ENCODE peak calls at places on chromosomes 7 and 10, in four cellular contexts. P, R, H and Z are unnamed samples.

GRCh38 chr10:5517546-5517945 is 7.2 kb upstream of the CALML3 start:
- DNase-seq in H (no peak), R (no peak), P (no peak), Z (no peak)

GRCh38 chr10:14605231-14605925 is 169.3 kb downstream of the FAM107B start:
- DNase-seq in R (no peak), P (peak), H (no peak), Z (no peak)

GRCh38 chr7:100489824-100490223 is 6.1 kb downstream of the NYAP1 start:
- DNase-seq in R (peak), P (peak), H (peak), Z (peak)

GRCh38 chr10:5293691-5294550 is 70.8 kb upstream of the UCN3 start:
- DNase-seq in R (peak), H (no peak), P (no peak), Z (peak)

GRCh38 chr10:83165164-83165563 is 974.1 kb upstream of the GHITM start:
- DNase-seq in H (no peak), R (no peak), P (no peak), Z (no peak)

GRCh38 chr10:8405551-8405950 is 351.1 kb downstream of the GATA3 start:
- DNase-seq in H (no peak), P (no peak), R (no peak), Z (no peak)

GRCh38 chr10:62528441-62528840 is 154.3 kb downstream of the ZNF365 start:
- DNase-seq in P (no peak), H (no peak), R (no peak), Z (no peak)

GRCh38 chr7:39703143-39703542 is 79.8 kb downstream of the RALA start:
- DNase-seq in R (no peak), H (no peak), P (no peak), Z (no peak)

GRCh38 chr10:126670886-126671285 is 393 bp upstream of the C10orf90 start:
- DNase-seq in P (no peak), R (no peak), H (no peak), Z (no peak)

GRCh38 chr10:11168423-11169100 is 150.9 kb downstream of the CELF2 start:
- DNase-seq in P (no peak), R (no peak), H (no peak), Z (no peak)

GRCh38 chr10:93096901-93097300 is 23.2 kb downstream of the CYP26A1 start:
- DNase-seq in H (no peak), P (no peak), R (no peak), Z (no peak)

GRCh38 chr10:123241391-123242141 is 87.4 kb downstream of the BUB3 start:
- DNase-seq in P (no peak), H (no peak), R (no peak), Z (no peak)

GRCh38 chr7:8131694-8132605 is 130.0 kb downstream of the ICA1 start:
- DNase-seq in H (no peak), P (no peak), R (no peak), Z (no peak)